ENCODE peak calls at places on chromosomes 2 and 18, in seven cellular contexts. G is epithelial cell of esophagus, M is heart right ventricle, C is mucosa of descending colon, H is HCT116, N is Peyer's patch, W is GM20000. Y is an unnamed sample.

GRCh38 chr2:161415041-161415440 is 1.1 kb upstream of the TBR1 start:
- DNase-seq in W (peak), M (no peak), C (no peak), H (no peak), N (no peak), G (no peak), Y (no peak)

GRCh38 chr18:13416848-13417247 is 198.3 kb downstream of the LDLRAD4 start:
- DNase-seq in G (no peak), H (no peak), C (peak), M (no peak), W (no peak), N (no peak), Y (no peak)

GRCh38 chr2:234500394-234501006 is 3.6 kb upstream of the ARL4C start:
- DNase-seq in M (peak), H (peak), G (peak), W (peak), N (peak), C (peak), Y (peak)

GRCh38 chr18:76875390-76876330 is 53.3 kb downstream of the ZNF236 start:
- DNase-seq in G (peak), N (no peak), H (peak), C (peak), W (peak), M (no peak), Y (peak)

GRCh38 chr2:152558174-152559091 is 158.8 kb downstream of the PRPF40A start:
- DNase-seq in W (no peak), H (no peak), C (no peak), G (peak), N (no peak), M (no peak), Y (no peak)

GRCh38 chr2:188577231-188577630 is 285.6 kb downstream of the GULP1 start:
- DNase-seq in W (no peak), N (no peak), G (no peak), M (no peak), H (no peak), C (no peak), Y (no peak)

GRCh38 chr2:136008205-136008865 is 22.9 kb upstream of the DARS1 start:
- DNase-seq in W (no peak), G (no peak), M (peak), H (no peak), C (peak), N (peak), Y (no peak)

GRCh38 chr2:20288941-20289340 is 61.7 kb downstream of the PUM2 start:
- DNase-seq in H (peak), G (peak), C (no peak), W (no peak), M (no peak), N (no peak), Y (no peak)

GRCh38 chr2:25280066-25280687 is 61.5 kb downstream of the DNMT3A start:
- DNase-seq in H (no peak), N (no peak), M (no peak), G (no peak), W (no peak), C (no peak), Y (no peak)

GRCh38 chr2:242013771-242014170 is 144.2 kb downstream of the RTP5 start:
- DNase-seq in M (no peak), G (no peak), H (no peak), C (no peak), W (no peak), N (no peak), Y (no peak)

GRCh38 chr2:176093145-176093888 is 796 bp downstream of the HOXD13 start:
- DNase-seq in N (no peak), C (no peak), W (no peak), G (no peak), M (no peak), H (no peak), Y (peak)
- TF ChIP-seq CTCF in N (no peak), C (no peak), W (no peak), G (no peak), M (no peak), H (no peak), Y (peak)

DNA sequence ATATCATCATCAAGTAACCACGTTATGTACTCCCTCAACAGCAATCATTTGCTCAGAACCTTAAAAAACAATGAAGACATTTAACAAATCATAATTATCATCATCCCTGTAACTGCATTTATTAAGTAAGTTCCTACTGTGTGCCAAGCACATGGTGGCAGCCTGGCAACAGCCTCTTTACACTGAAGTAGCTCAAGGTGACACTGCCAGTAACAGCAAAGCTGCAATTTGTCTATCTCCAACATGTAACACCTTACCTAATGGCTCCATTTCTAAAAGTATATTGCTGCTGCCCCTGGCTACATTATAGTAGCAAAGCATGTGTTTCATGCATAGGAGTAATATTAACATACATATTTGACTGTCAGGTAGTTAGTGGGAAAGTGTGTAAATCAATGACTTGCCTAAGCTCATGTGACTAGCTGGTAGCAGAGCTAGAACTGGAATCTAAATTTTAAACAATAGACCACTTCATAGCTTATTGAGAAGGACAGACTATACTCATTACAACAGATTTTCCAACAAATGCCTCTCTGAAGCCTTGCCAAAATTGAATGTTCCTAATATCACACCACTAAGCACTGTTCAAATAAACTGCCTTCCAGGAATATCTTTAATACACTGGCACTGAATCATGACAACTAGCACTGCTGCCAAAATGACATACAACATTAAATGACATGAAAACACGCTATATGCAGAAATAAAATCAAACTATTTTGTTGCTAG is 86.7 kb downstream of the L3MBTL4 start:
- DNase-seq in W (no peak), N (no peak), H (no peak), G (no peak), M (no peak), C (no peak), Y (no peak)
- TF ChIP-seq CTCF in W (no peak), N (no peak), H (no peak), G (no peak), M (no peak), C (no peak), Y (no peak)

GRCh38 chr2:53511549-53511948 is 256.1 kb upstream of the CHAC2 start:
- DNase-seq in W (no peak), G (no peak), M (no peak), C (no peak), H (no peak), N (no peak), Y (no peak)

GRCh38 chr2:53509827-53510785 is 257.5 kb upstream of the CHAC2 start:
- DNase-seq in G (no peak), W (no peak), C (no peak), M (no peak), H (no peak), N (no peak), Y (peak)

GRCh38 chr2:53505814-53506213 is 261.8 kb upstream of the CHAC2 start:
- DNase-seq in W (no peak), H (no peak), G (no peak), C (no peak), N (no peak), M (no peak), Y (no peak)

GRCh38 chr2:53512071-53512841 is 255.3 kb upstream of the CHAC2 start:
- DNase-seq in N (no peak), W (no peak), H (no peak), C (no peak), G (peak), M (no peak), Y (no peak)

GRCh38 chr2:53508667-53509066 is 258.9 kb upstream of the CHAC2 start:
- DNase-seq in M (no peak), W (no peak), C (no peak), H (no peak), G (peak), N (no peak), Y (no peak)
- TF ChIP-seq CTCF in M (no peak), W (no peak), C (no peak), H (no peak), G (no peak), N (no peak), Y (no peak)

GRCh38 chr2:134232868-134233732 is 20.8 kb upstream of the MGAT5 start:
- DNase-seq in C (no peak), N (no peak), G (peak), W (peak), H (no peak), M (no peak), Y (no peak)
- TF ChIP-seq CTCF in C (no peak), N (no peak), G (no peak), W (no peak), H (no peak), M (no peak), Y (no peak)

GRCh38 chr2:99554238-99554637 is 64.4 kb upstream of the REV1 start:
- DNase-seq in H (no peak), G (peak), N (no peak), M (no peak), W (no peak), C (no peak), Y (peak)
- TF ChIP-seq CTCF in H (peak), G (peak), N (no peak), M (no peak), W (no peak), C (no peak), Y (no peak)

DNA sequence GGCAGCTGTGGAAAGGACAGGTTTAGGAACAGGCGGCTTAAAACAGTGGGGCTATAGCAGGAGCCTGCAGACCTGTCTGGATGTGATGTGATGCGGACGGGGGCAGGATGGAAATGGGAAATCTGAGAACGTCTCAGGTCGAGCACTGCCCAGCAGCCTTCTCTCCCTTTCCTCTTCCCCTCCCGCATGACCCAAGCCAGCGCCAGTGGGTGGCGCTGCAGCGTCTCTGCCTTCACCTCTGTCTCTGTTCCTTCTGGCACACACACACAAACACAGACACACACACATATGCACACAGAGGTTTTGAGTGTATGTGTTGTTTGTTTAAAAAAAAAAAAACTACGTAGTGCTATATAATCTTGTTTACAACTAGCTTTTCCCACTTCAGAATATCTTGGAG is 82.0 kb upstream of the SLC66A3 start:
- DNase-seq in M (no peak), N (no peak), C (peak), W (no peak), G (peak), H (peak), Y (peak)
- TF ChIP-seq CTCF in M (peak), N (no peak), C (peak), W (peak), G (peak), H (peak), Y (peak)

Y was measured in glutamatergic neuron.